ENCODE peak calls at places on chromosomes 12 and 14, in nine cellular contexts. H is BJ, P is GM06990, N is A549, Y is neural crest cell, V is D721Med, R is Caco-2, U is ovary, A is osteocyte. M is an unnamed sample.

GRCh38 chr14:36660736-36661505 is 739 bp upstream of the PAX9 start:
- DNase-seq in R (no peak), V (no peak), Y (no peak), P (no peak), H (no peak), A (no peak), N (no peak), U (no peak), M (no peak)

GRCh38 chr12:66087365-66087943 is 43.1 kb downstream of the LLPH start:
- DNase-seq in Y (peak; percentile 75), R (peak; percentile 78), A (no peak), U (peak; percentile 53), V (no peak), N (peak; percentile 69), H (no peak), P (no peak), M (peak; percentile 69)

GRCh38 chr12:124527861-124528561 is 39.4 kb downstream of the NCOR2 start:
- DNase-seq in Y (no peak), N (no peak), P (no peak), A (no peak), U (no peak), R (no peak), H (no peak), V (no peak), M (no peak)

GRCh38 chr12:51392556-51393237 is 1.5 kb upstream of the GALNT6 start:
- DNase-seq in R (peak; percentile 87), A (no peak), V (no peak), P (peak; percentile 73), U (no peak), Y (no peak), H (no peak), N (no peak), M (no peak)

GRCh38 chr12:96197503-96198272 is 3.5 kb downstream of the ELK3 start:
- DNase-seq in V (no peak), R (no peak), N (peak; percentile 86), P (no peak), H (peak; percentile 92), U (no peak), Y (no peak), A (no peak), M (no peak)

GRCh38 chr12:130499474-130499873 is 161.8 kb downstream of the PIWIL1 start:
- DNase-seq in N (no peak), Y (no peak), U (no peak), V (no peak), R (no peak), H (no peak), P (no peak), A (no peak), M (no peak)

GRCh38 chr14:51552768-51553426 is 98.8 kb upstream of the FRMD6 start:
- DNase-seq in H (no peak), R (no peak), U (no peak), P (no peak), V (no peak), Y (no peak), A (no peak), N (peak; percentile 36), M (no peak)

GRCh38 chr12:113700943-113701342 is 229.3 kb upstream of the LHX5 start:
- DNase-seq in N (peak; percentile 28), A (no peak), U (no peak), Y (no peak), P (no peak), H (peak; percentile 24), V (no peak), R (no peak), M (no peak)

GRCh38 chr12:15116983-15117382 is 104.2 kb downstream of the RERG start:
- DNase-seq in U (no peak), R (no peak), A (no peak), V (no peak), N (no peak), Y (no peak), H (no peak), P (no peak), M (no peak)

GRCh38 chr14:58777541-58777979 is 139.8 kb downstream of the DACT1 start:
- DNase-seq in A (no peak), H (no peak), R (peak; percentile 1), U (no peak), Y (peak; percentile 28), P (no peak), V (no peak), N (no peak), M (no peak)

GRCh38 chr12:4283512-4284255 is 10.1 kb downstream of the CCND2 start:
- DNase-seq in A (no peak), R (no peak), P (no peak), H (no peak), U (no peak), N (no peak), V (no peak), Y (no peak), M (no peak)

GRCh38 chr12:4284306-4284705 is 10.7 kb downstream of the CCND2 start:
- DNase-seq in Y (no peak), V (no peak), H (no peak), A (no peak), U (no peak), P (no peak), N (no peak), R (no peak), M (no peak)

GRCh38 chr12:4281173-4281654 is 7.7 kb downstream of the CCND2 start:
- DNase-seq in V (no peak), H (no peak), N (no peak), R (no peak), Y (no peak), U (no peak), P (no peak), A (no peak), M (no peak)

GRCh38 chr12:4282103-4282891 is 8.7 kb downstream of the CCND2 start:
- DNase-seq in N (no peak), R (no peak), V (no peak), U (no peak), A (no peak), Y (no peak), H (no peak), P (no peak), M (no peak)

DNA sequence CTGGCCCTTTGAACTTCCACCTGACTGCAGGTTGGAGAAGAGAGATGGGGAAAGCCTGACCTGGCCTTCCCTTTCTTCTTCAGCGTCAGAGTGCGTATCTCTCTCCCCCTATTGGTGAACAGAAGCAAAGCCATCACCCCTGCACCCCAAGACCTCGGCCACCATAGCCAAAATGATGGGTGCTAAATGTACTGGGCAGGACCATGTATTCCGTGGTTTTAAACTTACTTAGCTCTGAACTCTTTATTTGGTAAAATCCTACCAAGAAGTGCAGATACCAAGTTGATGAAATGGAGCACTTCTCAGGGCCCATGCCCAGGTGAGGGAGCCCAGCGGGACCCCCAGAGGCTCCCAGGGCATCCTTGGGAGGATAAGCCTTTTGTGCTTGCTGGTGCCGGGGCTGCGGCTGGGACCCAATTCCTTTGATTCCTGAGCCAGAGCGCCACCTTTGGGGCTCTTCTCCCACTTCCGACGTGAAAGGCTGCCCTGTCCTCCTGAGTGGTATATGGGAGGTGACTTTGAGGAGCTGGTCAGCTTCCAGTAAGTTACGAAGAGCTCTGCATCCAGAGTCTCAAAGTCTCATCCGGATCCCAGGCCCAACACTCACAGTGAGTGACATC is 9.4 kb downstream of the CCND2 start:
- DNase-seq in H (no peak), P (no peak), A (peak; percentile 78), Y (no peak), V (no peak), U (no peak), N (no peak), R (no peak), M (no peak)
- TF ChIP-seq CTCF in H (no peak), P (peak; percentile 4), A (no peak), Y (no peak), V (no peak), U (no peak), N (no peak), R (no peak), M (no peak)

GRCh38 chr12:119615518-119616475 is 22.2 kb downstream of the TMEM233 start:
- DNase-seq in A (no peak), P (no peak), Y (no peak), H (no peak), U (no peak), V (no peak), R (no peak), N (no peak), M (no peak)

GRCh38 chr12:119614705-119615104 is 21.1 kb downstream of the TMEM233 start:
- DNase-seq in H (no peak), U (no peak), P (no peak), Y (no peak), A (no peak), N (no peak), R (no peak), V (no peak), M (no peak)

GRCh38 chr12:119609358-119609757 is 15.8 kb downstream of the TMEM233 start:
- DNase-seq in R (no peak), V (no peak), Y (no peak), P (no peak), U (no peak), N (no peak), H (no peak), A (no peak), M (no peak)

DNA sequence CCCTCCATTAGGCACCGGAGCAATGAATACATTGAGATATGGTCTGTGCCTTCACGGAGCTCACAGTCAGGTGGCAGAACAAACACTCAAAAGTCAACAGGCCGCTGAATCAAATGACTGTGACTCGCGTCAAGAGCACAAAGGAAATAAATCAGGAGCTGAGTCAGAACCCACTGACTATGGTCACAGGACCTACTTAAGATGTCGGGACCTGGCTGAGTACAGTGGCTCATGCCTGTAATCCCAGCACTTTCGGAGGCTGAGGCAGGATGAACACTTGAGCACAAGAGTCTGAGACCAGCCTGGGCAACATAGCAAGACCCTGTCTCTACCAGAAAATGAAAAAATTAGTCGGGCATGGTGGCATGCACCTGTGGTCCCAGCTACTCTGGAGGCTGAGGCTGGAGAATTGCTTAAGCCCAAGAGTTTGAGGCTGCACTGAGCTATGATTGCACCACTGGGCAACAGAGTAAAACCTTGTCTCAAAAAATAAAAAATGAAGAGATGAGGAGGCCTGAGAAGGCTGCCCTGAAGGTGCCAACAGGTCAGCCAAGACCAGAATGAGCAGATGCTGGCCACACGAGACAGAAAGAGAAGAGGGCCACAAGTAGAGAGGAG is 19.9 kb downstream of the TMEM233 start:
- DNase-seq in U (no peak), A (peak; percentile 15), N (peak; percentile 53), V (no peak), R (no peak), P (no peak), Y (no peak), H (no peak), M (no peak)
- TF ChIP-seq CTCF in U (no peak), A (no peak), N (no peak), V (no peak), R (no peak), P (no peak), Y (no peak), H (no peak), M (no peak)

DNA sequence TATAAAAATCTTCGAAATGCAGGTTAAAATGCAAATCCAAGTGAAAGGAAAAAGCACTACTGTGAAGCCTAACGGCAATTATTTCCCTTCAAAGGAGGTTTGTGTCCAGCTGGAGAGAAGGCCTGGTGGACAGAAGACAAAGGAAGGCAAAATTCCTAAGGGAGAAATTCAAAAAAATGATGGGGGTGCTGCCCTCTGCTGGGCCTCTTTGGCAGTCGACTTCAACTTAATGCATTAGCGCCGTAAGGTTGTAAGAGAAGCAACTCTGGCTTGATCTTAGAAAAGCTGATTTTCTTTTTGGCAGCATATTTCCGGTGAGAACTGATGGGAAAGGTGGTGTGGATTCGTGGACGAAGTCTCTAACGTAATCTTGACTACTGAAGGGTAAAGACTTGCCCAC is 34.3 kb upstream of the CHFR start:
- DNase-seq in Y (no peak), R (no peak), N (no peak), H (no peak), A (no peak), V (no peak), U (no peak), P (no peak), M (no peak)
- TF ChIP-seq CTCF in Y (peak; percentile 26), R (no peak), N (no peak), H (peak; percentile 9), A (no peak), V (no peak), U (no peak), P (no peak), M (no peak)

GRCh38 chr12:94795520-94795919 is 145.2 kb upstream of the TMCC3 start:
- DNase-seq in P (no peak), H (peak; percentile 15), Y (no peak), R (peak; percentile 9), N (peak; percentile 42), U (peak; percentile 35), V (no peak), A (no peak), M (no peak)
- TF ChIP-seq CTCF in P (no peak), H (peak; percentile 20), Y (no peak), R (no peak), N (no peak), U (no peak), V (no peak), A (no peak), M (no peak)

M was measured in endothelial cell.